ENCODE peak calls at places on chromosomes 11 and 22, in nine cellular contexts. One of them, this sample, is unnamed.

GRCh38 chr22:37990302-37990701 is 5.9 kb upstream of the SOX10 start:
- DNase-seq in kidney tubule cell: no peak
- DNase-seq in HTR-8/SVneo: no peak
- DNase-seq in Peyer's patch: no peak
- DNase-seq in kidney epithelial cell: no peak
- DNase-seq in GM12891: no peak
- DNase-seq in activated naive CD4-positive, alpha-beta T cell treated with Interleukin-2 at 50 U/mL for 16 hours: no peak
- DNase-seq in pons: no peak
- DNase-seq in activated effector memory CD4-positive, alpha-beta T cell treated with Interleukin-2 at 50 U/mL for 16 hours: no peak
- DNase-seq in this sample: no peak

GRCh38 chr11:34601085-34601444 is 19.8 kb upstream of the EHF start:
- DNase-seq in HTR-8/SVneo: no peak
- DNase-seq in GM12891: no peak
- DNase-seq in Peyer's patch: no peak
- DNase-seq in kidney epithelial cell: no peak
- DNase-seq in activated effector memory CD4-positive, alpha-beta T cell treated with Interleukin-2 at 50 U/mL for 16 hours: no peak
- DNase-seq in activated naive CD4-positive, alpha-beta T cell treated with Interleukin-2 at 50 U/mL for 16 hours: no peak
- DNase-seq in pons: no peak
- DNase-seq in kidney tubule cell: no peak
- DNase-seq in this sample: no peak

GRCh38 chr11:47176328-47177228 is at the start of gene ARFGAP2:
- DNase-seq in GM12891: peak; percentile 100
- DNase-seq in kidney epithelial cell: peak; percentile 82
- DNase-seq in Peyer's patch: peak; percentile 98
- DNase-seq in activated naive CD4-positive, alpha-beta T cell treated with Interleukin-2 at 50 U/mL for 16 hours: peak; percentile 97
- DNase-seq in HTR-8/SVneo: peak; percentile 99
- DNase-seq in activated effector memory CD4-positive, alpha-beta T cell treated with Interleukin-2 at 50 U/mL for 16 hours: peak; percentile 95
- DNase-seq in kidney tubule cell: peak; percentile 96
- DNase-seq in pons: peak; percentile 95
- DNase-seq in this sample: peak; percentile 97

GRCh38 chr11:334264-335033 is 13.8 kb upstream of the IFITM3 start:
- DNase-seq in activated effector memory CD4-positive, alpha-beta T cell treated with Interleukin-2 at 50 U/mL for 16 hours: no peak
- DNase-seq in kidney epithelial cell: no peak
- DNase-seq in HTR-8/SVneo: no peak
- DNase-seq in kidney tubule cell: no peak
- DNase-seq in GM12891: no peak
- DNase-seq in Peyer's patch: no peak
- DNase-seq in pons: no peak
- DNase-seq in activated naive CD4-positive, alpha-beta T cell treated with Interleukin-2 at 50 U/mL for 16 hours: no peak
- DNase-seq in this sample: no peak

GRCh38 chr22:26056455-26056854 is 112.8 kb upstream of the SEZ6L start:
- DNase-seq in kidney tubule cell: no peak
- DNase-seq in HTR-8/SVneo: no peak
- DNase-seq in Peyer's patch: no peak
- DNase-seq in pons: no peak
- DNase-seq in activated naive CD4-positive, alpha-beta T cell treated with Interleukin-2 at 50 U/mL for 16 hours: no peak
- DNase-seq in GM12891: no peak
- DNase-seq in kidney epithelial cell: no peak
- DNase-seq in activated effector memory CD4-positive, alpha-beta T cell treated with Interleukin-2 at 50 U/mL for 16 hours: no peak
- DNase-seq in this sample: no peak

GRCh38 chr11:65116370-65117205 is 913 bp downstream of the ZNHIT2 start:
- DNase-seq in kidney tubule cell: peak; percentile 79
- DNase-seq in kidney epithelial cell: no peak
- DNase-seq in activated naive CD4-positive, alpha-beta T cell treated with Interleukin-2 at 50 U/mL for 16 hours: peak; percentile 72
- DNase-seq in GM12891: no peak
- DNase-seq in activated effector memory CD4-positive, alpha-beta T cell treated with Interleukin-2 at 50 U/mL for 16 hours: peak; percentile 54
- DNase-seq in HTR-8/SVneo: no peak
- DNase-seq in Peyer's patch: peak; percentile 65
- DNase-seq in pons: no peak
- DNase-seq in this sample: peak; percentile 85

GRCh38 chr11:106468091-106468490 is 390.6 kb downstream of the AASDHPPT start:
- DNase-seq in HTR-8/SVneo: no peak
- DNase-seq in kidney tubule cell: peak; percentile 4
- DNase-seq in activated naive CD4-positive, alpha-beta T cell treated with Interleukin-2 at 50 U/mL for 16 hours: no peak
- DNase-seq in activated effector memory CD4-positive, alpha-beta T cell treated with Interleukin-2 at 50 U/mL for 16 hours: no peak
- DNase-seq in Peyer's patch: no peak
- DNase-seq in GM12891: no peak
- DNase-seq in kidney epithelial cell: no peak
- DNase-seq in pons: no peak
- DNase-seq in this sample: peak; percentile 79

GRCh38 chr11:92380882-92381281 is 156.3 kb downstream of the FAT3 start:
- DNase-seq in kidney epithelial cell: peak; percentile 43
- DNase-seq in HTR-8/SVneo: no peak
- DNase-seq in pons: no peak
- DNase-seq in GM12891: no peak
- DNase-seq in activated effector memory CD4-positive, alpha-beta T cell treated with Interleukin-2 at 50 U/mL for 16 hours: no peak
- DNase-seq in kidney tubule cell: peak; percentile 69
- DNase-seq in Peyer's patch: no peak
- DNase-seq in activated naive CD4-positive, alpha-beta T cell treated with Interleukin-2 at 50 U/mL for 16 hours: no peak
- DNase-seq in this sample: no peak

GRCh38 chr22:49968313-49968830 is 7.8 kb downstream of the PIM3 start:
- DNase-seq in kidney tubule cell: no peak
- DNase-seq in activated naive CD4-positive, alpha-beta T cell treated with Interleukin-2 at 50 U/mL for 16 hours: peak; percentile 7
- DNase-seq in HTR-8/SVneo: no peak
- DNase-seq in Peyer's patch: peak; percentile 49
- DNase-seq in kidney epithelial cell: no peak
- DNase-seq in pons: no peak
- DNase-seq in GM12891: no peak
- DNase-seq in activated effector memory CD4-positive, alpha-beta T cell treated with Interleukin-2 at 50 U/mL for 16 hours: no peak
- DNase-seq in this sample: no peak

GRCh38 chr11:94750319-94751215 is 17.6 kb upstream of the AMOTL1 start:
- DNase-seq in GM12891: no peak
- DNase-seq in pons: no peak
- DNase-seq in HTR-8/SVneo: no peak
- DNase-seq in activated effector memory CD4-positive, alpha-beta T cell treated with Interleukin-2 at 50 U/mL for 16 hours: no peak
- DNase-seq in kidney tubule cell: no peak
- DNase-seq in Peyer's patch: no peak
- DNase-seq in activated naive CD4-positive, alpha-beta T cell treated with Interleukin-2 at 50 U/mL for 16 hours: no peak
- DNase-seq in kidney epithelial cell: no peak
- DNase-seq in this sample: no peak

GRCh38 chr11:43825217-43825816 is 55.3 kb upstream of the ALKBH3 start:
- DNase-seq in kidney epithelial cell: no peak
- DNase-seq in pons: no peak
- DNase-seq in Peyer's patch: no peak
- DNase-seq in activated naive CD4-positive, alpha-beta T cell treated with Interleukin-2 at 50 U/mL for 16 hours: no peak
- DNase-seq in activated effector memory CD4-positive, alpha-beta T cell treated with Interleukin-2 at 50 U/mL for 16 hours: no peak
- DNase-seq in kidney tubule cell: peak; percentile 45
- DNase-seq in HTR-8/SVneo: peak; percentile 25
- DNase-seq in GM12891: no peak
- DNase-seq in this sample: peak; percentile 59

GRCh38 chr22:44311855-44312170 is 938 bp downstream of the SHISAL1 start:
- DNase-seq in Peyer's patch: no peak
- DNase-seq in GM12891: no peak
- DNase-seq in activated naive CD4-positive, alpha-beta T cell treated with Interleukin-2 at 50 U/mL for 16 hours: no peak
- DNase-seq in kidney epithelial cell: peak; percentile 41
- DNase-seq in pons: no peak
- DNase-seq in HTR-8/SVneo: no peak
- DNase-seq in activated effector memory CD4-positive, alpha-beta T cell treated with Interleukin-2 at 50 U/mL for 16 hours: no peak
- DNase-seq in kidney tubule cell: peak; percentile 70
- DNase-seq in this sample: no peak

GRCh38 chr11:1152316-1153104 is 5.2 kb upstream of the MUC5AC start:
- DNase-seq in HTR-8/SVneo: peak; percentile 50
- DNase-seq in Peyer's patch: peak; percentile 44
- DNase-seq in kidney tubule cell: peak; percentile 92
- DNase-seq in activated effector memory CD4-positive, alpha-beta T cell treated with Interleukin-2 at 50 U/mL for 16 hours: no peak
- DNase-seq in kidney epithelial cell: peak; percentile 52
- DNase-seq in pons: no peak
- DNase-seq in GM12891: no peak
- DNase-seq in activated naive CD4-positive, alpha-beta T cell treated with Interleukin-2 at 50 U/mL for 16 hours: no peak
- DNase-seq in this sample: peak; percentile 39

GRCh38 chr22:24181088-24181995 is at the start of gene SUSD2:
- DNase-seq in HTR-8/SVneo: no peak
- DNase-seq in pons: no peak
- DNase-seq in activated naive CD4-positive, alpha-beta T cell treated with Interleukin-2 at 50 U/mL for 16 hours: no peak
- DNase-seq in GM12891: no peak
- DNase-seq in kidney epithelial cell: no peak
- DNase-seq in activated effector memory CD4-positive, alpha-beta T cell treated with Interleukin-2 at 50 U/mL for 16 hours: no peak
- DNase-seq in Peyer's patch: peak; percentile 88
- DNase-seq in kidney tubule cell: no peak
- DNase-seq in this sample: peak; percentile 4

GRCh38 chr22:20406686-20407408 is 12.9 kb downstream of the ZNF74 start:
- DNase-seq in activated naive CD4-positive, alpha-beta T cell treated with Interleukin-2 at 50 U/mL for 16 hours: no peak
- DNase-seq in Peyer's patch: peak; percentile 7
- DNase-seq in kidney tubule cell: no peak
- DNase-seq in kidney epithelial cell: no peak
- DNase-seq in activated effector memory CD4-positive, alpha-beta T cell treated with Interleukin-2 at 50 U/mL for 16 hours: no peak
- DNase-seq in HTR-8/SVneo: no peak
- DNase-seq in GM12891: no peak
- DNase-seq in pons: no peak
- DNase-seq in this sample: no peak

GRCh38 chr22:30398685-30399680 is 2.2 kb downstream of the SEC14L2 start:
- DNase-seq in HTR-8/SVneo: no peak
- DNase-seq in pons: no peak
- DNase-seq in Peyer's patch: no peak
- DNase-seq in GM12891: no peak
- DNase-seq in activated effector memory CD4-positive, alpha-beta T cell treated with Interleukin-2 at 50 U/mL for 16 hours: no peak
- DNase-seq in kidney tubule cell: no peak
- DNase-seq in kidney epithelial cell: no peak
- DNase-seq in activated naive CD4-positive, alpha-beta T cell treated with Interleukin-2 at 50 U/mL for 16 hours: no peak
- DNase-seq in this sample: no peak

GRCh38 chr22:37077802-37078448 is 26.4 kb downstream of the KCTD17 start:
- DNase-seq in pons: no peak
- DNase-seq in Peyer's patch: peak; percentile 76
- DNase-seq in HTR-8/SVneo: peak; percentile 56
- DNase-seq in kidney tubule cell: peak; percentile 41
- DNase-seq in GM12891: peak; percentile 92
- DNase-seq in kidney epithelial cell: no peak
- DNase-seq in activated naive CD4-positive, alpha-beta T cell treated with Interleukin-2 at 50 U/mL for 16 hours: peak; percentile 88
- DNase-seq in activated effector memory CD4-positive, alpha-beta T cell treated with Interleukin-2 at 50 U/mL for 16 hours: peak; percentile 73
- DNase-seq in this sample: peak; percentile 27

GRCh38 chr22:42862045-42862734 is 5.1 kb upstream of the ARFGAP3 start:
- DNase-seq in Peyer's patch: no peak
- DNase-seq in kidney tubule cell: peak; percentile 76
- DNase-seq in pons: no peak
- DNase-seq in GM12891: no peak
- DNase-seq in activated naive CD4-positive, alpha-beta T cell treated with Interleukin-2 at 50 U/mL for 16 hours: no peak
- DNase-seq in activated effector memory CD4-positive, alpha-beta T cell treated with Interleukin-2 at 50 U/mL for 16 hours: no peak
- DNase-seq in HTR-8/SVneo: peak; percentile 22
- DNase-seq in kidney epithelial cell: no peak
- DNase-seq in this sample: no peak

GRCh38 chr11:19191530-19192169 is 10.1 kb downstream of the CSRP3 start:
- DNase-seq in HTR-8/SVneo: no peak
- DNase-seq in pons: no peak
- DNase-seq in kidney tubule cell: no peak
- DNase-seq in activated effector memory CD4-positive, alpha-beta T cell treated with Interleukin-2 at 50 U/mL for 16 hours: no peak
- DNase-seq in activated naive CD4-positive, alpha-beta T cell treated with Interleukin-2 at 50 U/mL for 16 hours: no peak
- DNase-seq in kidney epithelial cell: no peak
- DNase-seq in Peyer's patch: no peak
- DNase-seq in GM12891: no peak
- DNase-seq in this sample: no peak

GRCh38 chr11:115806056-115806455 is 301.8 kb upstream of the CADM1 start:
- DNase-seq in kidney tubule cell: no peak
- DNase-seq in Peyer's patch: no peak
- DNase-seq in activated effector memory CD4-positive, alpha-beta T cell treated with Interleukin-2 at 50 U/mL for 16 hours: no peak
- DNase-seq in activated naive CD4-positive, alpha-beta T cell treated with Interleukin-2 at 50 U/mL for 16 hours: no peak
- DNase-seq in HTR-8/SVneo: no peak
- DNase-seq in kidney epithelial cell: no peak
- DNase-seq in pons: no peak
- DNase-seq in GM12891: no peak
- DNase-seq in this sample: no peak

GRCh38 chr22:30889268-30889995 is 79.1 kb downstream of the MORC2 start:
- DNase-seq in kidney epithelial cell: no peak
- DNase-seq in pons: no peak
- DNase-seq in activated naive CD4-positive, alpha-beta T cell treated with Interleukin-2 at 50 U/mL for 16 hours: no peak
- DNase-seq in HTR-8/SVneo: no peak
- DNase-seq in Peyer's patch: peak; percentile 30
- DNase-seq in kidney tubule cell: no peak
- DNase-seq in GM12891: no peak
- DNase-seq in activated effector memory CD4-positive, alpha-beta T cell treated with Interleukin-2 at 50 U/mL for 16 hours: no peak
- DNase-seq in this sample: no peak

GRCh38 chr11:118883368-118884071 is at the start of gene CXCR5:
- DNase-seq in pons: no peak
- DNase-seq in activated effector memory CD4-positive, alpha-beta T cell treated with Interleukin-2 at 50 U/mL for 16 hours: no peak
- DNase-seq in kidney tubule cell: peak; percentile 20
- DNase-seq in HTR-8/SVneo: no peak
- DNase-seq in Peyer's patch: no peak
- DNase-seq in activated naive CD4-positive, alpha-beta T cell treated with Interleukin-2 at 50 U/mL for 16 hours: peak; percentile 47
- DNase-seq in kidney epithelial cell: no peak
- DNase-seq in GM12891: no peak
- DNase-seq in this sample: peak; percentile 94

GRCh38 chr11:126392638-126393023 is 37.1 kb downstream of the ST3GAL4 start:
- DNase-seq in kidney epithelial cell: no peak
- DNase-seq in GM12891: no peak
- DNase-seq in Peyer's patch: no peak
- DNase-seq in HTR-8/SVneo: no peak
- DNase-seq in pons: no peak
- DNase-seq in kidney tubule cell: no peak
- DNase-seq in activated naive CD4-positive, alpha-beta T cell treated with Interleukin-2 at 50 U/mL for 16 hours: no peak
- DNase-seq in activated effector memory CD4-positive, alpha-beta T cell treated with Interleukin-2 at 50 U/mL for 16 hours: no peak
- DNase-seq in this sample: no peak

GRCh38 chr11:22671751-22672150 is 5.3 kb downstream of the GAS2 start:
- DNase-seq in kidney tubule cell: no peak
- DNase-seq in pons: peak; percentile 32
- DNase-seq in activated naive CD4-positive, alpha-beta T cell treated with Interleukin-2 at 50 U/mL for 16 hours: no peak
- DNase-seq in kidney epithelial cell: no peak
- DNase-seq in GM12891: no peak
- DNase-seq in Peyer's patch: no peak
- DNase-seq in HTR-8/SVneo: no peak
- DNase-seq in activated effector memory CD4-positive, alpha-beta T cell treated with Interleukin-2 at 50 U/mL for 16 hours: no peak
- DNase-seq in this sample: peak; percentile 3

GRCh38 chr11:15651782-15652181 is 537.1 kb downstream of the INSC start:
- DNase-seq in Peyer's patch: no peak
- DNase-seq in kidney tubule cell: no peak
- DNase-seq in HTR-8/SVneo: no peak
- DNase-seq in GM12891: no peak
- DNase-seq in activated effector memory CD4-positive, alpha-beta T cell treated with Interleukin-2 at 50 U/mL for 16 hours: no peak
- DNase-seq in kidney epithelial cell: no peak
- DNase-seq in activated naive CD4-positive, alpha-beta T cell treated with Interleukin-2 at 50 U/mL for 16 hours: no peak
- DNase-seq in pons: no peak
- DNase-seq in this sample: no peak

GRCh38 chr11:70065318-70066135 is 12.6 kb upstream of the ANO1 start:
- DNase-seq in kidney tubule cell: no peak
- DNase-seq in activated naive CD4-positive, alpha-beta T cell treated with Interleukin-2 at 50 U/mL for 16 hours: no peak
- DNase-seq in activated effector memory CD4-positive, alpha-beta T cell treated with Interleukin-2 at 50 U/mL for 16 hours: no peak
- DNase-seq in kidney epithelial cell: no peak
- DNase-seq in GM12891: no peak
- DNase-seq in pons: no peak
- DNase-seq in Peyer's patch: no peak
- DNase-seq in HTR-8/SVneo: no peak
- DNase-seq in this sample: no peak

GRCh38 chr11:47716692-47717091 is 1.5 kb upstream of the AGBL2 start:
- DNase-seq in kidney tubule cell: no peak
- DNase-seq in GM12891: no peak
- DNase-seq in HTR-8/SVneo: no peak
- DNase-seq in pons: no peak
- DNase-seq in activated effector memory CD4-positive, alpha-beta T cell treated with Interleukin-2 at 50 U/mL for 16 hours: no peak
- DNase-seq in activated naive CD4-positive, alpha-beta T cell treated with Interleukin-2 at 50 U/mL for 16 hours: no peak
- DNase-seq in Peyer's patch: no peak
- DNase-seq in kidney epithelial cell: no peak
- DNase-seq in this sample: peak; percentile 26

GRCh38 chr11:95245038-95245437 is 14.0 kb upstream of the SESN3 start:
- DNase-seq in kidney epithelial cell: peak; percentile 52
- DNase-seq in pons: no peak
- DNase-seq in kidney tubule cell: peak; percentile 78
- DNase-seq in activated effector memory CD4-positive, alpha-beta T cell treated with Interleukin-2 at 50 U/mL for 16 hours: no peak
- DNase-seq in GM12891: no peak
- DNase-seq in Peyer's patch: no peak
- DNase-seq in activated naive CD4-positive, alpha-beta T cell treated with Interleukin-2 at 50 U/mL for 16 hours: no peak
- DNase-seq in HTR-8/SVneo: no peak
- DNase-seq in this sample: peak; percentile 50

This sample was measured in DMS53.